ENCODE peak calls at places on chromosome 18, in nine cellular contexts. One of them, this sample, is unnamed.

GRCh38 chr18:79611040-79611681 is 68.4 kb upstream of the CTDP1 start:
- DNase-seq in DND-41: no peak
- DNase-seq in ascending aorta: peak; percentile 59
- DNase-seq in WERI-Rb-1: peak; percentile 5
- DNase-seq in neuronal stem cell: no peak
- DNase-seq in dorsolateral prefrontal cortex: peak; percentile 13
- DNase-seq in heart right ventricle: peak; percentile 69
- DNase-seq in cardiac muscle cell: no peak
- DNase-seq in gastrocnemius medialis: no peak
- DNase-seq in this sample: peak; percentile 88

GRCh38 chr18:55927831-55928230 is 339.8 kb upstream of the TCF4 start:
- DNase-seq in DND-41: no peak
- DNase-seq in ascending aorta: no peak
- DNase-seq in WERI-Rb-1: no peak
- DNase-seq in neuronal stem cell: no peak
- DNase-seq in dorsolateral prefrontal cortex: no peak
- DNase-seq in heart right ventricle: no peak
- DNase-seq in cardiac muscle cell: no peak
- DNase-seq in gastrocnemius medialis: no peak
- DNase-seq in this sample: no peak

GRCh38 chr18:53850918-53851317 is 373.6 kb downstream of the MBD2 start:
- DNase-seq in DND-41: no peak
- DNase-seq in ascending aorta: no peak
- DNase-seq in WERI-Rb-1: no peak
- DNase-seq in neuronal stem cell: peak; percentile 20
- DNase-seq in dorsolateral prefrontal cortex: no peak
- DNase-seq in heart right ventricle: no peak
- DNase-seq in cardiac muscle cell: no peak
- DNase-seq in gastrocnemius medialis: no peak
- DNase-seq in this sample: no peak

GRCh38 chr18:7950380-7951143 is 383.4 kb downstream of the PTPRM start:
- DNase-seq in DND-41: no peak
- DNase-seq in ascending aorta: no peak
- DNase-seq in WERI-Rb-1: no peak
- DNase-seq in neuronal stem cell: no peak
- DNase-seq in dorsolateral prefrontal cortex: no peak
- DNase-seq in heart right ventricle: no peak
- DNase-seq in cardiac muscle cell: no peak
- DNase-seq in gastrocnemius medialis: no peak
- DNase-seq in this sample: no peak

GRCh38 chr18:8503287-8503686 is 106.0 kb upstream of the RAB12 start:
- DNase-seq in DND-41: no peak
- DNase-seq in ascending aorta: no peak
- DNase-seq in WERI-Rb-1: no peak
- DNase-seq in neuronal stem cell: no peak
- DNase-seq in dorsolateral prefrontal cortex: no peak
- DNase-seq in heart right ventricle: no peak
- DNase-seq in cardiac muscle cell: no peak
- DNase-seq in gastrocnemius medialis: no peak
- DNase-seq in this sample: no peak

GRCh38 chr18:78797499-78797898 is 182.1 kb upstream of the SALL3 start:
- DNase-seq in DND-41: no peak
- DNase-seq in ascending aorta: no peak
- DNase-seq in WERI-Rb-1: no peak
- DNase-seq in neuronal stem cell: no peak
- DNase-seq in dorsolateral prefrontal cortex: no peak
- DNase-seq in heart right ventricle: no peak
- DNase-seq in cardiac muscle cell: no peak
- DNase-seq in gastrocnemius medialis: no peak
- DNase-seq in this sample: no peak

GRCh38 chr18:77087391-77088141 is 45.0 kb downstream of the MBP start:
- DNase-seq in DND-41: no peak
- DNase-seq in ascending aorta: peak; percentile 71
- DNase-seq in WERI-Rb-1: no peak
- DNase-seq in neuronal stem cell: peak; percentile 37
- DNase-seq in dorsolateral prefrontal cortex: no peak
- DNase-seq in heart right ventricle: peak; percentile 58
- DNase-seq in cardiac muscle cell: peak; percentile 68
- DNase-seq in gastrocnemius medialis: no peak
- DNase-seq in this sample: no peak

GRCh38 chr18:54608008-54608642 is 17.1 kb downstream of the DYNAP start:
- DNase-seq in DND-41: no peak
- DNase-seq in ascending aorta: no peak
- DNase-seq in WERI-Rb-1: no peak
- DNase-seq in neuronal stem cell: no peak
- DNase-seq in dorsolateral prefrontal cortex: no peak
- DNase-seq in heart right ventricle: no peak
- DNase-seq in cardiac muscle cell: no peak
- DNase-seq in gastrocnemius medialis: no peak
- DNase-seq in this sample: no peak

DNA sequence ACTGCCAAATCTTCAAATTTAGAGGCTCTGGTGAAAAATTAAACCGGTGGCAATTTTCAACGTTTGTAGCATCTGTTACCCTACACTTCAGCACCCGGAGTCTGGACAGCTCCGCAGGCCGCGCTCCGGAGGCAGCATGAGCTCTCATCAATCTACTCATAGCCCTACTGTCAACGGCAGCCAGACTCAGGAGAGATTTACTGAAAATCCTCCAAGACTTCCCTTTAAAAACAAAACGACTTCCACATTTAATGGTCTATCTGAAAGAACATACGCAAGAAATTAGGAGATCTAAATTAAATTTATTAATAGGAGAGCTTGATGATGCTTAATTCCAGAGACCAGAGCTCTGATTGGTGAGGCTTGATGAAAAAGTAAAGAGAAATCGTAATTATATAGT is 968 bp upstream of the ADCYAP1 start:
- DNase-seq in DND-41: peak; percentile 76
- DNase-seq in ascending aorta: no peak
- DNase-seq in WERI-Rb-1: peak; percentile 36
- DNase-seq in neuronal stem cell: no peak
- DNase-seq in dorsolateral prefrontal cortex: no peak
- DNase-seq in heart right ventricle: peak; percentile 47
- DNase-seq in cardiac muscle cell: peak; percentile 83
- DNase-seq in gastrocnemius medialis: no peak
- DNase-seq in this sample: no peak
- H3K27me3 ChIP-seq in DND-41: no peaks in the 10 kb centered on the region
- H3K27me3 ChIP-seq in ascending aorta: peaks cover 43% of the 10 kb centered on the region
- H3K27me3 ChIP-seq in WERI-Rb-1: peaks cover 63% of the 10 kb centered on the region
- H3K27me3 ChIP-seq in neuronal stem cell: peaks cover 42% of the 10 kb centered on the region
- H3K27me3 ChIP-seq in dorsolateral prefrontal cortex: peaks cover 82% of the 10 kb centered on the region
- H3K27me3 ChIP-seq in heart right ventricle: peaks cover 86% of the 10 kb centered on the region
- H3K27me3 ChIP-seq in cardiac muscle cell: peaks cover 98% of the 10 kb centered on the region
- H3K27me3 ChIP-seq in gastrocnemius medialis: peaks cover 72% of the 10 kb centered on the region
- H3K27me3 ChIP-seq in this sample: peaks cover 56% of the 10 kb centered on the region

GRCh38 chr18:36296591-36297418 is 708 bp upstream of the FHOD3 start:
- DNase-seq in DND-41: no peak
- DNase-seq in ascending aorta: peak; percentile 83
- DNase-seq in WERI-Rb-1: peak; percentile 88
- DNase-seq in neuronal stem cell: peak; percentile 59
- DNase-seq in dorsolateral prefrontal cortex: peak; percentile 50
- DNase-seq in heart right ventricle: peak; percentile 67
- DNase-seq in cardiac muscle cell: peak; percentile 79
- DNase-seq in gastrocnemius medialis: no peak
- DNase-seq in this sample: peak; percentile 55

GRCh38 chr18:36295880-36296301 is 1.6 kb upstream of the FHOD3 start:
- DNase-seq in DND-41: no peak
- DNase-seq in ascending aorta: no peak
- DNase-seq in WERI-Rb-1: peak; percentile 44
- DNase-seq in neuronal stem cell: no peak
- DNase-seq in dorsolateral prefrontal cortex: no peak
- DNase-seq in heart right ventricle: no peak
- DNase-seq in cardiac muscle cell: no peak
- DNase-seq in gastrocnemius medialis: no peak
- DNase-seq in this sample: no peak

GRCh38 chr18:36294031-36294430 is 3.5 kb upstream of the FHOD3 start:
- DNase-seq in DND-41: no peak
- DNase-seq in ascending aorta: no peak
- DNase-seq in WERI-Rb-1: no peak
- DNase-seq in neuronal stem cell: no peak
- DNase-seq in dorsolateral prefrontal cortex: no peak
- DNase-seq in heart right ventricle: no peak
- DNase-seq in cardiac muscle cell: no peak
- DNase-seq in gastrocnemius medialis: no peak
- DNase-seq in this sample: no peak

GRCh38 chr18:36297419-36298112 is at the start of gene FHOD3:
- DNase-seq in DND-41: no peak
- DNase-seq in ascending aorta: peak; percentile 85
- DNase-seq in WERI-Rb-1: peak; percentile 78
- DNase-seq in neuronal stem cell: peak; percentile 82
- DNase-seq in dorsolateral prefrontal cortex: peak; percentile 44
- DNase-seq in heart right ventricle: peak; percentile 76
- DNase-seq in cardiac muscle cell: peak; percentile 92
- DNase-seq in gastrocnemius medialis: peak; percentile 61
- DNase-seq in this sample: no peak

GRCh38 chr18:36295214-36295613 is 2.3 kb upstream of the FHOD3 start:
- DNase-seq in DND-41: no peak
- DNase-seq in ascending aorta: no peak
- DNase-seq in WERI-Rb-1: no peak
- DNase-seq in neuronal stem cell: no peak
- DNase-seq in dorsolateral prefrontal cortex: no peak
- DNase-seq in heart right ventricle: no peak
- DNase-seq in cardiac muscle cell: no peak
- DNase-seq in gastrocnemius medialis: no peak
- DNase-seq in this sample: no peak
- H3K27me3 ChIP-seq in DND-41: no peaks in the 10 kb centered on the region
- H3K27me3 ChIP-seq in ascending aorta: no peaks in the 10 kb centered on the region
- H3K27me3 ChIP-seq in WERI-Rb-1: peaks cover 3% of the 10 kb centered on the region
- H3K27me3 ChIP-seq in neuronal stem cell: no peaks in the 10 kb centered on the region
- H3K27me3 ChIP-seq in dorsolateral prefrontal cortex: peaks cover 5% of the 10 kb centered on the region
- H3K27me3 ChIP-seq in heart right ventricle: peaks cover 67% of the 10 kb centered on the region
- H3K27me3 ChIP-seq in cardiac muscle cell: peaks cover 5% of the 10 kb centered on the region
- H3K27me3 ChIP-seq in gastrocnemius medialis: no peaks in the 10 kb centered on the region
- H3K27me3 ChIP-seq in this sample: peaks cover 30% of the 10 kb centered on the region

DNA sequence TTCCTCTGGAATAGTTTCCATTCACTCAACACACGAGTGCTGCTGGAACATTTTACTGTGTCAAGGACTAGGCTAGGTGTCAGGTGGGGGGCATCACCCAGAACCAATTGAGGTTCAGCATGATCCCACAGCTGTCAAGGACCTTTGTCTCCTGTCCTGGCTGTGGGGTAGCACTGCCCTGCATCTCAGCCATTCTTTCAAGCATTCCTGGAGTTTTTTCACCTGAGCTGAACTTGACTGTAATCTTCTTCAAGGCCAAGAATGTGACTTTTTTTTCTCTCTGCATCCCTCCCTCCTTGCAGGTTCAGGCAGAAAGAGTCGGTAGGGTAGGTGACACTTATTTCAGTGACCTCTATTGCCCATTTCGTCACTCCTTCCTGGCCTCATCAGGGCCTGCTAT is 3.5 kb downstream of the MAPK4 start:
- DNase-seq in DND-41: no peak
- DNase-seq in ascending aorta: no peak
- DNase-seq in WERI-Rb-1: no peak
- DNase-seq in neuronal stem cell: no peak
- DNase-seq in dorsolateral prefrontal cortex: no peak
- DNase-seq in heart right ventricle: no peak
- DNase-seq in cardiac muscle cell: no peak
- DNase-seq in gastrocnemius medialis: no peak
- DNase-seq in this sample: no peak
- H3K27me3 ChIP-seq in DND-41: no peaks in the 10 kb centered on the region
- H3K27me3 ChIP-seq in ascending aorta: no peaks in the 10 kb centered on the region
- H3K27me3 ChIP-seq in WERI-Rb-1: no peaks in the 10 kb centered on the region
- H3K27me3 ChIP-seq in neuronal stem cell: no peaks in the 10 kb centered on the region
- H3K27me3 ChIP-seq in dorsolateral prefrontal cortex: peaks cover 11% of the 10 kb centered on the region
- H3K27me3 ChIP-seq in heart right ventricle: peaks cover 53% of the 10 kb centered on the region
- H3K27me3 ChIP-seq in cardiac muscle cell: peaks cover 2% of the 10 kb centered on the region
- H3K27me3 ChIP-seq in gastrocnemius medialis: peaks cover 4% of the 10 kb centered on the region
- H3K27me3 ChIP-seq in this sample: peaks cover 47% of the 10 kb centered on the region

DNA sequence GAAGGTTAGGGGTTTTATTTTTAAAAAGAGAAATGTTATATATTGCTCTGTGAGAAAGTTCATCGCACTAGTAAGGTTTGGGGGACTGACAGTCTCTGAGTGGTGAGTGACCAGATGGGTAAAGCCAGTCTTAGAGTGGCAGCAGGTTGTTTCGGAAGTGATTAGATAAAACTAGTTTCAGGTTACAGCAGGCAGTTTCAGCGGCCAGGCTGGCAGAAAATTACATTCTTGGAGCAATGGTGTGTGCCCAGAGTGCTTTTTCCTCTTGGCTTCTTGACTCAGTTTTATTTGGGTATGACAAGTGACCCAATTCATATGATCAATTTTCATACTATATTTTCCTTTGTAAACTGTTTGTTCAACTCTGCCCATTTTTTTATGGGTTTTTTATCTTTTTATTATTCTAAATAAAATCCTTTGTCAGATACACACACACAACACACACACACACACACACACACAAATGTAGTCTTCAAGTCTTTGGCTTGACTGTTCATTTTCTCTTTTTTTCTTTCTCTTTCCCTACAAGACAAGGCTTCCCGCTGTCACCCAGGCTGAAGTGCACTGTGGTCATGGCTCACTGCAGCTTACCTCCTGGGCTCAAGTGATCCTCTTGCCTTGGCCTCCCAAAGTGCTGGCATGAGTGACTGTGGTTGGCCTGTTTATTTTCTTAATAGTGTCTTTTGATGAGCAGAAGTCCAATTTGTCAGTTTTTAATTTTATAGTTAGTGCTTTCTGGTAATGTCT is 30.9 kb downstream of the RALBP1 start:
- DNase-seq in DND-41: no peak
- DNase-seq in ascending aorta: no peak
- DNase-seq in WERI-Rb-1: peak; percentile 39
- DNase-seq in neuronal stem cell: no peak
- DNase-seq in dorsolateral prefrontal cortex: no peak
- DNase-seq in heart right ventricle: peak; percentile 14
- DNase-seq in cardiac muscle cell: peak; percentile 42
- DNase-seq in gastrocnemius medialis: peak; percentile 16
- DNase-seq in this sample: no peak
- H3K27me3 ChIP-seq in DND-41: no peaks in the 10 kb centered on the region
- H3K27me3 ChIP-seq in ascending aorta: no peaks in the 10 kb centered on the region
- H3K27me3 ChIP-seq in WERI-Rb-1: no peaks in the 10 kb centered on the region
- H3K27me3 ChIP-seq in neuronal stem cell: no peaks in the 10 kb centered on the region
- H3K27me3 ChIP-seq in dorsolateral prefrontal cortex: no peaks in the 10 kb centered on the region
- H3K27me3 ChIP-seq in heart right ventricle: no peaks in the 10 kb centered on the region
- H3K27me3 ChIP-seq in cardiac muscle cell: no peaks in the 10 kb centered on the region
- H3K27me3 ChIP-seq in gastrocnemius medialis: no peaks in the 10 kb centered on the region
- H3K27me3 ChIP-seq in this sample: no peaks in the 10 kb centered on the region

This sample was measured in SJSA1.